ENCODE peak calls at places on chromosomes 7 and 10, in nine cellular contexts. One of them, this sample, is unnamed.
A peak's percentile ranks its signal among the peaks of the same experiment; 100 is the strongest.

GRCh38 chr10:89392974-89393373 is 551 bp downstream of the IFIT1 start:
- DNase-seq in WERI-Rb-1: no peak
- DNase-seq in epithelial cell of proximal tubule: no peak
- DNase-seq in upper lobe of right lung: no peak
- DNase-seq in uterus: peak; percentile 65
- DNase-seq in AG09309: peak; percentile 85
- DNase-seq in IMR-90: peak; percentile 92
- DNase-seq in fibroblast of lung: peak; percentile 88
- DNase-seq in MCF 10A: peak; percentile 48
- DNase-seq in this sample: no peak

GRCh38 chr10:92880233-92880861 is 32.0 kb downstream of the EXOC6 start:
- DNase-seq in WERI-Rb-1: no peak
- DNase-seq in epithelial cell of proximal tubule: no peak
- DNase-seq in upper lobe of right lung: no peak
- DNase-seq in uterus: no peak
- DNase-seq in AG09309: peak; percentile 13
- DNase-seq in IMR-90: peak; percentile 63
- DNase-seq in fibroblast of lung: peak; percentile 40
- DNase-seq in MCF 10A: peak; percentile 59
- DNase-seq in this sample: no peak

GRCh38 chr7:84112771-84113170 is 81.8 kb downstream of the SEMA3A start:
- DNase-seq in WERI-Rb-1: no peak
- DNase-seq in epithelial cell of proximal tubule: no peak
- DNase-seq in upper lobe of right lung: no peak
- DNase-seq in uterus: no peak
- DNase-seq in AG09309: no peak
- DNase-seq in IMR-90: no peak
- DNase-seq in fibroblast of lung: peak; percentile 39
- DNase-seq in MCF 10A: peak; percentile 64
- DNase-seq in this sample: no peak

GRCh38 chr7:128912281-128912680 is 1.8 kb upstream of the KCP start:
- DNase-seq in WERI-Rb-1: no peak
- DNase-seq in epithelial cell of proximal tubule: no peak
- DNase-seq in upper lobe of right lung: peak; percentile 46
- DNase-seq in uterus: no peak
- DNase-seq in AG09309: no peak
- DNase-seq in IMR-90: no peak
- DNase-seq in fibroblast of lung: no peak
- DNase-seq in MCF 10A: no peak
- DNase-seq in this sample: no peak

GRCh38 chr10:80540644-80541143 is 3.0 kb downstream of the SH2D4B start:
- DNase-seq in WERI-Rb-1: no peak
- DNase-seq in epithelial cell of proximal tubule: no peak
- DNase-seq in upper lobe of right lung: no peak
- DNase-seq in uterus: no peak
- DNase-seq in AG09309: no peak
- DNase-seq in IMR-90: no peak
- DNase-seq in fibroblast of lung: no peak
- DNase-seq in MCF 10A: no peak
- DNase-seq in this sample: no peak

GRCh38 chr7:18196638-18197037 is 169.0 kb upstream of the PRPS1L1 start:
- DNase-seq in WERI-Rb-1: no peak
- DNase-seq in epithelial cell of proximal tubule: no peak
- DNase-seq in upper lobe of right lung: no peak
- DNase-seq in uterus: no peak
- DNase-seq in AG09309: no peak
- DNase-seq in IMR-90: no peak
- DNase-seq in fibroblast of lung: no peak
- DNase-seq in MCF 10A: no peak
- DNase-seq in this sample: no peak

GRCh38 chr7:102279537-102280400 is 6.9 kb upstream of the SH2B2 start:
- DNase-seq in WERI-Rb-1: peak; percentile 72
- DNase-seq in epithelial cell of proximal tubule: no peak
- DNase-seq in upper lobe of right lung: peak; percentile 75
- DNase-seq in uterus: peak; percentile 45
- DNase-seq in AG09309: no peak
- DNase-seq in IMR-90: peak; percentile 55
- DNase-seq in fibroblast of lung: peak; percentile 51
- DNase-seq in MCF 10A: peak; percentile 67
- DNase-seq in this sample: no peak

GRCh38 chr10:84190621-84191020 is 3.7 kb upstream of the CDHR1 start:
- DNase-seq in WERI-Rb-1: no peak
- DNase-seq in epithelial cell of proximal tubule: no peak
- DNase-seq in upper lobe of right lung: peak; percentile 48
- DNase-seq in uterus: no peak
- DNase-seq in AG09309: no peak
- DNase-seq in IMR-90: no peak
- DNase-seq in fibroblast of lung: no peak
- DNase-seq in MCF 10A: no peak
- DNase-seq in this sample: no peak

GRCh38 chr10:102644066-102644645 is at the start of gene TRIM8:
- DNase-seq in WERI-Rb-1: peak; percentile 44
- DNase-seq in epithelial cell of proximal tubule: no peak
- DNase-seq in upper lobe of right lung: peak; percentile 82
- DNase-seq in uterus: no peak
- DNase-seq in AG09309: no peak
- DNase-seq in IMR-90: no peak
- DNase-seq in fibroblast of lung: peak; percentile 45
- DNase-seq in MCF 10A: peak; percentile 39
- DNase-seq in this sample: no peak

GRCh38 chr7:159027803-159028455 is 116.7 kb downstream of the VIPR2 start:
- DNase-seq in WERI-Rb-1: no peak
- DNase-seq in epithelial cell of proximal tubule: no peak
- DNase-seq in upper lobe of right lung: peak; percentile 60
- DNase-seq in uterus: no peak
- DNase-seq in AG09309: no peak
- DNase-seq in IMR-90: no peak
- DNase-seq in fibroblast of lung: no peak
- DNase-seq in MCF 10A: peak; percentile 69
- DNase-seq in this sample: no peak

GRCh38 chr7:36192050-36192824 is 39.2 kb downstream of the EEPD1 start:
- DNase-seq in WERI-Rb-1: no peak
- DNase-seq in epithelial cell of proximal tubule: no peak
- DNase-seq in upper lobe of right lung: no peak
- DNase-seq in uterus: peak; percentile 33
- DNase-seq in AG09309: peak; percentile 83
- DNase-seq in IMR-90: peak; percentile 98
- DNase-seq in fibroblast of lung: peak; percentile 84
- DNase-seq in MCF 10A: peak; percentile 55
- DNase-seq in this sample: no peak

GRCh38 chr7:115707236-115707635 is 323.3 kb downstream of the TFEC start:
- DNase-seq in WERI-Rb-1: peak; percentile 51
- DNase-seq in epithelial cell of proximal tubule: no peak
- DNase-seq in upper lobe of right lung: no peak
- DNase-seq in uterus: no peak
- DNase-seq in AG09309: no peak
- DNase-seq in IMR-90: peak; percentile 5
- DNase-seq in fibroblast of lung: peak; percentile 1
- DNase-seq in MCF 10A: peak; percentile 32
- DNase-seq in this sample: no peak
- TF ChIP-seq CTCF in WERI-Rb-1: peak; percentile 65
- TF ChIP-seq CTCF in epithelial cell of proximal tubule: peak; percentile 75
- TF ChIP-seq CTCF in upper lobe of right lung: peak; percentile 27
- TF ChIP-seq CTCF in uterus: no peak
- TF ChIP-seq CTCF in AG09309: peak; percentile 22
- TF ChIP-seq CTCF in IMR-90: peak; percentile 17
- TF ChIP-seq CTCF in fibroblast of lung: no peak
- TF ChIP-seq CTCF in MCF 10A: peak; percentile 31
- TF ChIP-seq CTCF in this sample: peak; percentile 46

GRCh38 chr10:70541738-70542564 is 60.6 kb downstream of the PRF1 start:
- DNase-seq in WERI-Rb-1: no peak
- DNase-seq in epithelial cell of proximal tubule: no peak
- DNase-seq in upper lobe of right lung: no peak
- DNase-seq in uterus: no peak
- DNase-seq in AG09309: no peak
- DNase-seq in IMR-90: no peak
- DNase-seq in fibroblast of lung: no peak
- DNase-seq in MCF 10A: no peak
- DNase-seq in this sample: no peak

GRCh38 chr10:70544431-70545340 is 57.9 kb downstream of the PRF1 start:
- DNase-seq in WERI-Rb-1: no peak
- DNase-seq in epithelial cell of proximal tubule: no peak
- DNase-seq in upper lobe of right lung: no peak
- DNase-seq in uterus: no peak
- DNase-seq in AG09309: no peak
- DNase-seq in IMR-90: no peak
- DNase-seq in fibroblast of lung: no peak
- DNase-seq in MCF 10A: no peak
- DNase-seq in this sample: no peak

GRCh38 chr10:70540789-70541360 is 61.7 kb downstream of the PRF1 start:
- DNase-seq in WERI-Rb-1: no peak
- DNase-seq in epithelial cell of proximal tubule: no peak
- DNase-seq in upper lobe of right lung: no peak
- DNase-seq in uterus: no peak
- DNase-seq in AG09309: no peak
- DNase-seq in IMR-90: no peak
- DNase-seq in fibroblast of lung: no peak
- DNase-seq in MCF 10A: no peak
- DNase-seq in this sample: no peak

GRCh38 chr10:70543911-70544310 is 58.6 kb downstream of the PRF1 start:
- DNase-seq in WERI-Rb-1: peak; percentile 73
- DNase-seq in epithelial cell of proximal tubule: no peak
- DNase-seq in upper lobe of right lung: no peak
- DNase-seq in uterus: no peak
- DNase-seq in AG09309: no peak
- DNase-seq in IMR-90: no peak
- DNase-seq in fibroblast of lung: no peak
- DNase-seq in MCF 10A: no peak
- DNase-seq in this sample: no peak

DNA sequence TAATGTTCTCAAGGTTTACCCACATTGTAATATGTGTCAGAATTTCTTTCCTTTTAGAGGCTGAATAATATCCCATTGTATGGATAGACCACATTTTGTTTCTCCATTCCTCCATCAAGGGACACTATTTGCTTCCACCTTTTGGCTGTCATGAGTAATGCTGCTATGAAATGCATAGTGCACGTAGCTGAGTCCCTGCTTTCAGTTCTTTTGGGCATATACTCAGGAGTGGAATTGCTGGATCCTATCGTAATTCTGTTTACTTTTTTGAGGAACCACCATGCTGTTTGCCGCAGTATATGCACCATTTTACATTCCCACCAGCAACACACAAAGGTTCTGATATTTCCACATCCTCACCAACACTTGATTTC is 60.0 kb downstream of the PRF1 start:
- DNase-seq in WERI-Rb-1: no peak
- DNase-seq in epithelial cell of proximal tubule: no peak
- DNase-seq in upper lobe of right lung: no peak
- DNase-seq in uterus: no peak
- DNase-seq in AG09309: no peak
- DNase-seq in IMR-90: peak; percentile 13
- DNase-seq in fibroblast of lung: no peak
- DNase-seq in MCF 10A: no peak
- DNase-seq in this sample: no peak
- TF ChIP-seq CTCF in WERI-Rb-1: peak; percentile 17
- TF ChIP-seq CTCF in epithelial cell of proximal tubule: peak; percentile 26
- TF ChIP-seq CTCF in upper lobe of right lung: peak; percentile 11
- TF ChIP-seq CTCF in uterus: no peak
- TF ChIP-seq CTCF in AG09309: no peak
- TF ChIP-seq CTCF in IMR-90: peak; percentile 33
- TF ChIP-seq CTCF in fibroblast of lung: peak; percentile 6
- TF ChIP-seq CTCF in MCF 10A: no peak
- TF ChIP-seq CTCF in this sample: peak; percentile 16

DNA sequence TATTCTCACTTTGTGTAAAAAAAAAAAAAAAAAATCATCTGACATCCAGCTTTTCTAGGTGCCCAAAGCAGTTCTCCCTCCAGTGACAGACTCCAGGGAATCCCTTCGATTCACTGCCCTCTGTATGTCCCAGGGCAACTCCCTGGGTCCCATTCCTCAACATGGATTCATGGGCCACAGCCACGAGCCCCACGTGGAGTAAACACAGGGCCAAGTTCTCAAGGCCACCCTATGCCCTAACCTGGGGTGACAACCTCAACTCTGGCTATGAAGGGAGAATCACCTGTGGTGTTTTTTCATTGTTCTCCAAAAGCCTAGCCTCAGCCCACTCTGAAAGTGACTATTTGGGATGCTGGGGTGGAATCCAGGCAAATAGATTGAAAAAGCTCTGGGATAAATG is 3.4 kb downstream of the BNIP3 start:
- DNase-seq in WERI-Rb-1: no peak
- DNase-seq in epithelial cell of proximal tubule: no peak
- DNase-seq in upper lobe of right lung: no peak
- DNase-seq in uterus: no peak
- DNase-seq in AG09309: no peak
- DNase-seq in IMR-90: no peak
- DNase-seq in fibroblast of lung: no peak
- DNase-seq in MCF 10A: no peak
- DNase-seq in this sample: no peak
- TF ChIP-seq CTCF in WERI-Rb-1: no peak
- TF ChIP-seq CTCF in epithelial cell of proximal tubule: no peak
- TF ChIP-seq CTCF in upper lobe of right lung: no peak
- TF ChIP-seq CTCF in uterus: no peak
- TF ChIP-seq CTCF in AG09309: no peak
- TF ChIP-seq CTCF in IMR-90: no peak
- TF ChIP-seq CTCF in fibroblast of lung: no peak
- TF ChIP-seq CTCF in MCF 10A: no peak
- TF ChIP-seq CTCF in this sample: no peak

GRCh38 chr7:127409629-127410028 is 17.1 kb upstream of the ZNF800 start:
- DNase-seq in WERI-Rb-1: no peak
- DNase-seq in epithelial cell of proximal tubule: no peak
- DNase-seq in upper lobe of right lung: no peak
- DNase-seq in uterus: no peak
- DNase-seq in AG09309: no peak
- DNase-seq in IMR-90: no peak
- DNase-seq in fibroblast of lung: peak; percentile 7
- DNase-seq in MCF 10A: no peak
- DNase-seq in this sample: no peak
- TF ChIP-seq CTCF in WERI-Rb-1: peak; percentile 17
- TF ChIP-seq CTCF in epithelial cell of proximal tubule: no peak
- TF ChIP-seq CTCF in upper lobe of right lung: no peak
- TF ChIP-seq CTCF in uterus: no peak
- TF ChIP-seq CTCF in AG09309: peak; percentile 27
- TF ChIP-seq CTCF in IMR-90: no peak
- TF ChIP-seq CTCF in fibroblast of lung: no peak
- TF ChIP-seq CTCF in MCF 10A: no peak
- TF ChIP-seq CTCF in this sample: no peak